ENCODE peak calls at places on chromosomes 5 and 9, in ten cellular contexts. One of them, this sample, is unnamed.
A peak's percentile ranks its signal among the peaks of the same experiment; 100 is the strongest.

GRCh38 chr5:153400931-153401330 is 89.5 kb upstream of the GRIA1 start:
- DNase-seq in epithelial cell of proximal tubule: no peak
- DNase-seq in Panc1: no peak
- DNase-seq in Peyer's patch: no peak
- DNase-seq in fibroblast of mammary gland: peak; percentile 35
- DNase-seq in AG04450: no peak
- DNase-seq in PC-9: no peak
- DNase-seq in IMR-90: no peak
- DNase-seq in lower leg skin: no peak
- DNase-seq in ovary: no peak
- DNase-seq in this sample: no peak

GRCh38 chr5:159768243-159768642 is 148.0 kb upstream of the ADRA1B start:
- DNase-seq in AG04450: no peak
- DNase-seq in fibroblast of mammary gland: no peak
- DNase-seq in Panc1: no peak
- DNase-seq in IMR-90: peak; percentile 45
- DNase-seq in ovary: no peak
- DNase-seq in epithelial cell of proximal tubule: no peak
- DNase-seq in PC-9: no peak
- DNase-seq in lower leg skin: no peak
- DNase-seq in Peyer's patch: no peak
- DNase-seq in this sample: no peak

GRCh38 chr5:172313877-172314276 is 30.3 kb upstream of the UBTD2 start:
- DNase-seq in epithelial cell of proximal tubule: no peak
- DNase-seq in PC-9: no peak
- DNase-seq in fibroblast of mammary gland: no peak
- DNase-seq in IMR-90: no peak
- DNase-seq in Peyer's patch: no peak
- DNase-seq in AG04450: no peak
- DNase-seq in Panc1: no peak
- DNase-seq in lower leg skin: peak; percentile 39
- DNase-seq in ovary: no peak
- DNase-seq in this sample: no peak

GRCh38 chr9:98206754-98207153 is 14.3 kb upstream of the CORO2A start:
- DNase-seq in ovary: no peak
- DNase-seq in Panc1: no peak
- DNase-seq in IMR-90: no peak
- DNase-seq in AG04450: no peak
- DNase-seq in Peyer's patch: no peak
- DNase-seq in fibroblast of mammary gland: no peak
- DNase-seq in PC-9: no peak
- DNase-seq in lower leg skin: no peak
- DNase-seq in epithelial cell of proximal tubule: no peak
- DNase-seq in this sample: no peak

GRCh38 chr5:152514827-152515397 is 109.8 kb upstream of the NMUR2 start:
- DNase-seq in Peyer's patch: no peak
- DNase-seq in PC-9: no peak
- DNase-seq in Panc1: no peak
- DNase-seq in IMR-90: peak; percentile 11
- DNase-seq in ovary: no peak
- DNase-seq in epithelial cell of proximal tubule: peak; percentile 1
- DNase-seq in AG04450: no peak
- DNase-seq in lower leg skin: no peak
- DNase-seq in fibroblast of mammary gland: peak; percentile 35
- DNase-seq in this sample: no peak

GRCh38 chr5:169702726-169703481 is 65.8 kb downstream of the DOCK2 start:
- DNase-seq in AG04450: no peak
- DNase-seq in epithelial cell of proximal tubule: no peak
- DNase-seq in fibroblast of mammary gland: peak; percentile 24
- DNase-seq in lower leg skin: no peak
- DNase-seq in ovary: no peak
- DNase-seq in Panc1: no peak
- DNase-seq in IMR-90: no peak
- DNase-seq in PC-9: no peak
- DNase-seq in Peyer's patch: no peak
- DNase-seq in this sample: no peak

GRCh38 chr9:131214457-131214856 is 61.9 kb downstream of the FAM78A start:
- DNase-seq in PC-9: no peak
- DNase-seq in AG04450: no peak
- DNase-seq in IMR-90: peak; percentile 62
- DNase-seq in Peyer's patch: no peak
- DNase-seq in Panc1: no peak
- DNase-seq in ovary: no peak
- DNase-seq in epithelial cell of proximal tubule: no peak
- DNase-seq in fibroblast of mammary gland: peak; percentile 18
- DNase-seq in lower leg skin: no peak
- DNase-seq in this sample: no peak

GRCh38 chr5:43422143-43422542 is 10.0 kb upstream of the CCL28 start:
- DNase-seq in lower leg skin: no peak
- DNase-seq in Panc1: peak; percentile 30
- DNase-seq in IMR-90: peak; percentile 12
- DNase-seq in fibroblast of mammary gland: peak; percentile 56
- DNase-seq in epithelial cell of proximal tubule: peak; percentile 82
- DNase-seq in PC-9: peak; percentile 56
- DNase-seq in AG04450: no peak
- DNase-seq in ovary: no peak
- DNase-seq in Peyer's patch: no peak
- DNase-seq in this sample: peak; percentile 59

GRCh38 chr5:76849767-76850291 is at the start of gene S100Z:
- DNase-seq in Panc1: no peak
- DNase-seq in epithelial cell of proximal tubule: no peak
- DNase-seq in AG04450: no peak
- DNase-seq in Peyer's patch: no peak
- DNase-seq in fibroblast of mammary gland: no peak
- DNase-seq in lower leg skin: peak; percentile 79
- DNase-seq in PC-9: no peak
- DNase-seq in IMR-90: no peak
- DNase-seq in ovary: no peak
- DNase-seq in this sample: no peak

GRCh38 chr9:16147726-16148125 is 594.9 kb downstream of the CCDC171 start:
- DNase-seq in PC-9: no peak
- DNase-seq in ovary: no peak
- DNase-seq in Panc1: no peak
- DNase-seq in AG04450: no peak
- DNase-seq in IMR-90: no peak
- DNase-seq in Peyer's patch: no peak
- DNase-seq in lower leg skin: peak; percentile 60
- DNase-seq in epithelial cell of proximal tubule: no peak
- DNase-seq in fibroblast of mammary gland: no peak
- DNase-seq in this sample: no peak

GRCh38 chr5:139064613-139065012 is 133.6 kb downstream of the SIL1 start:
- DNase-seq in Panc1: no peak
- DNase-seq in ovary: no peak
- DNase-seq in epithelial cell of proximal tubule: no peak
- DNase-seq in lower leg skin: no peak
- DNase-seq in AG04450: no peak
- DNase-seq in Peyer's patch: no peak
- DNase-seq in fibroblast of mammary gland: no peak
- DNase-seq in PC-9: peak; percentile 35
- DNase-seq in IMR-90: no peak
- DNase-seq in this sample: peak; percentile 96

GRCh38 chr9:136016882-136017812 is 56.0 kb upstream of the UBAC1 start:
- DNase-seq in fibroblast of mammary gland: no peak
- DNase-seq in Peyer's patch: no peak
- DNase-seq in epithelial cell of proximal tubule: no peak
- DNase-seq in Panc1: no peak
- DNase-seq in AG04450: no peak
- DNase-seq in PC-9: no peak
- DNase-seq in lower leg skin: peak; percentile 70
- DNase-seq in IMR-90: no peak
- DNase-seq in ovary: peak; percentile 26
- DNase-seq in this sample: no peak

GRCh38 chr9:123470121-123470851 is 114.3 kb downstream of the CRB2 start:
- DNase-seq in lower leg skin: no peak
- DNase-seq in ovary: no peak
- DNase-seq in epithelial cell of proximal tubule: no peak
- DNase-seq in Peyer's patch: no peak
- DNase-seq in AG04450: no peak
- DNase-seq in IMR-90: no peak
- DNase-seq in PC-9: no peak
- DNase-seq in fibroblast of mammary gland: no peak
- DNase-seq in Panc1: no peak
- DNase-seq in this sample: no peak

GRCh38 chr5:73448072-73448432 is 525 bp downstream of the FOXD1 start:
- DNase-seq in epithelial cell of proximal tubule: no peak
- DNase-seq in IMR-90: no peak
- DNase-seq in AG04450: no peak
- DNase-seq in fibroblast of mammary gland: no peak
- DNase-seq in ovary: no peak
- DNase-seq in Panc1: no peak
- DNase-seq in PC-9: no peak
- DNase-seq in lower leg skin: no peak
- DNase-seq in Peyer's patch: no peak
- DNase-seq in this sample: no peak

DNA sequence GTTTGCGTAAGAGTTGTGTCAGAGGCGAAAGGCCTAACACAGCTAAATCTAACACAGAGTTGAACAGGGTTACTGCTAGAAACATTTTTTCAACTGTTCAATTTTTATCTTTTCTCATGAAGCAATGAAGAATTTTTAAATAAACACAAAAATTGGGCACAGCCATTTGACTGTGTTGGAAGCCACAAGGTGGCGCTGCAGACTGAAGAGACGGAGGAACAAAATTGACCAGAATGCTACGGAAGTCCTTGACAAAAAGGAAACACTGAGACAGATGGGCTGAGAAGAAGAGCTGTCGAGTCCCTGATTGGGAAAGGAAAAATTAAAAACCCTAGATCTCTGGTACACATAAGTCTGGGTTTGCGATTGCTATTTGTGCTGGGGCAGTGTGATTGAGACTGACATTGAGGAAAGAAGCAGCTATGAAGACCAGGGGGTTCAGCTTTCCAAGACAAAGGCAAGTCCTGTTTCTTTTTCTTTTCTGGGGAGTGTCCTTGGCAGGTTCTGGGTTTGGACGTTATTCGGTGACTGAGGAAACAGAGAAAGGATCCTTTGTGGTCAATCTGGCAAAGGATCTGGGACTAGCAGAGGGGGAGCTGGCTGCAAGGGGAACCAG is at the start of gene PCDHB9:
- DNase-seq in epithelial cell of proximal tubule: no peak
- DNase-seq in IMR-90: peak; percentile 8
- DNase-seq in ovary: no peak
- DNase-seq in AG04450: no peak
- DNase-seq in fibroblast of mammary gland: peak; percentile 16
- DNase-seq in Panc1: no peak
- DNase-seq in lower leg skin: no peak
- DNase-seq in PC-9: peak; percentile 11
- DNase-seq in Peyer's patch: no peak
- DNase-seq in this sample: no peak
- TF ChIP-seq CTCF in epithelial cell of proximal tubule: peak; percentile 38
- TF ChIP-seq CTCF in IMR-90: peak; percentile 38
- TF ChIP-seq CTCF in ovary: no peak
- TF ChIP-seq CTCF in AG04450: no peak
- TF ChIP-seq CTCF in fibroblast of mammary gland: peak; percentile 31
- TF ChIP-seq CTCF in Panc1: peak; percentile 89
- TF ChIP-seq CTCF in lower leg skin: no peak
- TF ChIP-seq CTCF in PC-9: peak; percentile 65
- TF ChIP-seq CTCF in Peyer's patch: no peak
- TF ChIP-seq CTCF in this sample: peak; percentile 60

GRCh38 chr9:70415476-70415875 is 1.0 kb upstream of the KLF9 start:
- DNase-seq in PC-9: no peak
- DNase-seq in IMR-90: no peak
- DNase-seq in Panc1: no peak
- DNase-seq in epithelial cell of proximal tubule: no peak
- DNase-seq in fibroblast of mammary gland: no peak
- DNase-seq in AG04450: no peak
- DNase-seq in ovary: no peak
- DNase-seq in lower leg skin: peak; percentile 53
- DNase-seq in Peyer's patch: no peak
- DNase-seq in this sample: no peak
- H3K4me3 ChIP-seq in PC-9: no peak overlapping the region
- H3K4me3 ChIP-seq in IMR-90: no peak overlapping the region
- H3K4me3 ChIP-seq in Panc1: no peak overlapping the region
- H3K4me3 ChIP-seq in epithelial cell of proximal tubule: peak overlapping the region; percentile 87
- H3K4me3 ChIP-seq in fibroblast of mammary gland: peak overlapping the region; percentile 99
- H3K4me3 ChIP-seq in AG04450: no peak overlapping the region
- H3K4me3 ChIP-seq in ovary: no peak overlapping the region
- H3K4me3 ChIP-seq in lower leg skin: no peak overlapping the region
- H3K4me3 ChIP-seq in Peyer's patch: peak overlapping the region; percentile 70
- H3K4me3 ChIP-seq in this sample: no peak overlapping the region

DNA sequence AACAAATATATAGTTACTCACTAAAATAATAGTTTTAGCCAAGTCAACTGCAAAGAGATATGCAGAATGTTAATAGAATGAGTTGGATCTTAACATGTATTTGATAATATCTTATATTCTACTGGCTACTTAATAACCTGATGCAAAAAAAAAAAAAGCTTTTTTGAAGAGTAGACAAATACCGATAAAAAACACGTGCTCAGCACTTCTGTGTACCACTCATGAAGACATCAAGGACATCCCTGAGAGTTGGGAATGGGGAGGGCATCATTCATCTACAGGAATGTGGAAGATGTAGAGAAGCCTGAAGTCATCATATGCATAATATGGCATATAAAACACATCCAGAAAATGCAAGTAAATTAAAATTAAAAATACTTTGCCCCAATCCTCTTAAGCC is 43.2 kb upstream of the RANBP3L start:
- DNase-seq in PC-9: no peak
- DNase-seq in epithelial cell of proximal tubule: no peak
- DNase-seq in lower leg skin: no peak
- DNase-seq in ovary: no peak
- DNase-seq in fibroblast of mammary gland: no peak
- DNase-seq in IMR-90: no peak
- DNase-seq in Peyer's patch: no peak
- DNase-seq in Panc1: no peak
- DNase-seq in AG04450: no peak
- DNase-seq in this sample: no peak
- TF ChIP-seq CTCF in PC-9: no peak
- TF ChIP-seq CTCF in epithelial cell of proximal tubule: no peak
- TF ChIP-seq CTCF in lower leg skin: no peak
- TF ChIP-seq CTCF in ovary: no peak
- TF ChIP-seq CTCF in fibroblast of mammary gland: no peak
- TF ChIP-seq CTCF in IMR-90: no peak
- TF ChIP-seq CTCF in Peyer's patch: no peak
- TF ChIP-seq CTCF in Panc1: no peak
- TF ChIP-seq CTCF in AG04450: no peak
- TF ChIP-seq CTCF in this sample: no peak

DNA sequence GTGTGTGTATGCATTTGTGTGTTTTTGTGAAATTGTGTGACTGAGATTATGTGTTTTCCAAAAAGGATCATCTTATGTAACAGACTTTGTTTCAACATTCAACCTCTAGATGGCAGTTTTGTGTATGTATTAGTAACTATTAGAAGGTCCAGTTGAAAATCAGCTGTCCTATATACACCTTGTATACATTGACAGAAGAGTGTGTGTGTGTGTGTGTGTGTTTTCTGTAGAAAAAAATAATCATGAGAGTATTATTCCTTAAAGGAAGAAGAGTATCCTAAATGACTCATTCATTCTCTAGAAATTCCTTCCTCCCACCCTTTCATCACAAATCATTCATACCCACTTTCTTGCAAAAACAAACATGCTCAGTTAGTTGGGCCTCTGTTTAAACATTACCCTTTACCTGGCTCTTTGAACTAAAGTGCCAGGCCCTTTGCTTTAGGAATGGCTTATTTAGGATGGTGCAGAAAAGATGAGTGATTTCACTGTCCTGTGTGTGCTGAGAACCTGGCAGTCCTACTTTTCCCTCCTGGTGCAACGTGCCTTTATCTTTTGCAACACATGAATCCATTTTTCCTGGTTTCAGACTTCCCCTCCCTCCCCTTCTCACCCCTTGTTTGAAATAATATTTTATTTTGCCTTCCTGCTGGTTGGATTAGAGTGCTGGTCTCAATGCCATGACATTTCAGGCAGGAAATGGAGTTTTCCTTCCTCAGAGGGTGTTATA is 152.2 kb downstream of the ARHGAP26 start:
- DNase-seq in Peyer's patch: no peak
- DNase-seq in fibroblast of mammary gland: peak; percentile 70
- DNase-seq in lower leg skin: no peak
- DNase-seq in epithelial cell of proximal tubule: no peak
- DNase-seq in AG04450: no peak
- DNase-seq in Panc1: peak; percentile 35
- DNase-seq in ovary: no peak
- DNase-seq in PC-9: no peak
- DNase-seq in IMR-90: peak; percentile 77
- DNase-seq in this sample: no peak
- H3K4me3 ChIP-seq in Peyer's patch: no peak overlapping the region
- H3K4me3 ChIP-seq in fibroblast of mammary gland: no peak overlapping the region
- H3K4me3 ChIP-seq in lower leg skin: no peak overlapping the region
- H3K4me3 ChIP-seq in epithelial cell of proximal tubule: no peak overlapping the region
- H3K4me3 ChIP-seq in AG04450: no peak overlapping the region
- H3K4me3 ChIP-seq in Panc1: no peak overlapping the region
- H3K4me3 ChIP-seq in ovary: no peak overlapping the region
- H3K4me3 ChIP-seq in PC-9: no peak overlapping the region
- H3K4me3 ChIP-seq in IMR-90: no peak overlapping the region
- H3K4me3 ChIP-seq in this sample: no peak overlapping the region

This sample was measured in LNCaP clone FGC.